ENCODE peak calls at places on chromosome 2, in four cellular contexts. N, C, J and Z are unnamed samples.
A peak's percentile ranks its signal among the peaks of the same experiment; 100 is the strongest.

GRCh38 chr2:84735383-84735782 is 145.5 kb downstream of the TRABD2A start:
- DNase-seq in C (no peak), J (no peak), N (no peak), Z (no peak)

GRCh38 chr2:134207589-134208209 is 46.2 kb upstream of the MGAT5 start:
- DNase-seq in C (peak; percentile 14), J (peak; percentile 62), N (peak; percentile 28), Z (peak; percentile 27)

GRCh38 chr2:61167587-61167986 is 5.6 kb downstream of the C2orf74 start:
- DNase-seq in N (no peak), C (no peak), J (no peak), Z (no peak)

GRCh38 chr2:24231461-24231881 is 56.6 kb downstream of the FAM228A start:
- DNase-seq in C (no peak), J (no peak), N (no peak), Z (no peak)

GRCh38 chr2:133574620-133575019 is 6.4 kb upstream of the NCKAP5 start:
- DNase-seq in J (no peak), C (no peak), N (no peak), Z (no peak)

GRCh38 chr2:28613616-28614501 is 118.0 kb downstream of the PLB1 start:
- DNase-seq in J (no peak), C (no peak), N (no peak), Z (no peak)

GRCh38 chr2:6506311-6507258 is 359.1 kb downstream of the CMPK2 start:
- DNase-seq in C (no peak), N (no peak), J (no peak), Z (no peak)

GRCh38 chr2:27664245-27664574 is 521 bp downstream of the SLC4A1AP start:
- DNase-seq in J (no peak), N (no peak), C (no peak), Z (no peak)

GRCh38 chr2:4903676-4904348 is 788.4 kb upstream of the SOX11 start:
- DNase-seq in C (no peak), N (no peak), J (no peak), Z (no peak)

GRCh38 chr2:15983496-15983895 is 43.1 kb downstream of the MYCN start:
- DNase-seq in N (no peak), J (no peak), C (no peak), Z (no peak)

GRCh38 chr2:200471324-200471848 is 38.5 kb downstream of the KCTD18 start:
- DNase-seq in C (peak; percentile 76), N (no peak), J (no peak), Z (no peak)

GRCh38 chr2:220246356-220246755 is 618.9 kb downstream of the SLC4A3 start:
- DNase-seq in J (no peak), N (no peak), C (no peak), Z (no peak)

GRCh38 chr2:151827564-151828142 is 568 bp downstream of the ARL5A start:
- DNase-seq in C (no peak), N (peak; percentile 2), J (no peak), Z (no peak)

GRCh38 chr2:196453613-196454047 is 185.9 kb upstream of the CCDC150 start:
- DNase-seq in C (peak; percentile 62), N (no peak), J (no peak), Z (no peak)

GRCh38 chr2:11819235-11819729 is 72.8 kb downstream of the LPIN1 start:
- DNase-seq in C (no peak), J (no peak), N (no peak), Z (no peak)

GRCh38 chr2:55228224-55228563 is 3.9 kb downstream of the CLHC1 start:
- DNase-seq in J (no peak), C (no peak), N (no peak), Z (no peak)

GRCh38 chr2:160224060-160224459 is 24.0 kb upstream of the ITGB6 start:
- DNase-seq in N (no peak), J (no peak), C (no peak), Z (no peak)

GRCh38 chr2:224359569-224359968 is 42.3 kb downstream of the FAM124B start:
- DNase-seq in C (peak; percentile 19), N (no peak), J (no peak), Z (no peak)

GRCh38 chr2:177551989-177552413 is 159.4 kb downstream of the AGPS start:
- DNase-seq in J (peak; percentile 70), N (no peak), C (peak; percentile 13), Z (peak; percentile 67)

GRCh38 chr2:219430633-219431615 is 3.7 kb upstream of the SPEG start:
- DNase-seq in N (no peak), C (peak; percentile 1), J (no peak), Z (peak; percentile 23)

GRCh38 chr2:136207030-136207623 is 89.2 kb upstream of the CXCR4 start:
- DNase-seq in J (no peak), C (no peak), N (no peak), Z (no peak)

GRCh38 chr2:9897331-9897737 is 54.1 kb downstream of the TAF1B start:
- DNase-seq in N (no peak), C (no peak), J (no peak), Z (no peak)

GRCh38 chr2:239830066-239830717 is 194.9 kb downstream of the NDUFA10 start:
- DNase-seq in N (no peak), C (no peak), J (peak; percentile 31), Z (no peak)

GRCh38 chr2:84963323-84963691 is 7.7 kb upstream of the KCMF1 start:
- DNase-seq in N (no peak), J (no peak), C (no peak), Z (no peak)

GRCh38 chr2:147013696-147014392 is 831.0 kb upstream of the ACVR2A start:
- DNase-seq in J (no peak), C (no peak), N (no peak), Z (no peak)

GRCh38 chr2:224904390-224904789 is 137.9 kb downstream of the DOCK10 start:
- DNase-seq in J (no peak), C (no peak), N (no peak), Z (no peak)

GRCh38 chr2:29106241-29106640 is 9.0 kb upstream of the CLIP4 start:
- DNase-seq in N (no peak), C (no peak), J (no peak), Z (no peak)

GRCh38 chr2:71784734-71785549 is 331.6 kb downstream of the DYSF start:
- DNase-seq in N (no peak), C (no peak), J (no peak), Z (no peak)

GRCh38 chr2:143429932-143430331 is 300.7 kb downstream of the ARHGAP15 start:
- DNase-seq in N (no peak), C (no peak), J (no peak), Z (no peak)

GRCh38 chr2:240112914-240113690 is 23.0 kb downstream of the COPS9 start:
- DNase-seq in J (no peak), C (no peak), N (no peak), Z (no peak)

GRCh38 chr2:99864561-99865216 is 277.7 kb downstream of the AFF3 start:
- DNase-seq in C (no peak), J (no peak), N (no peak), Z (peak; percentile 4)